ENCODE peak calls at places on chromosomes 1 and 21, in four cellular contexts. Y is suprapubic skin, V is sigmoid colon, D is tibial nerve. A is an unnamed sample.

GRCh38 chr1:175600721-175601440 is 142.5 kb downstream of the TNR start:
- DNase-seq in Y (no peak), V (no peak), D (no peak), A (no peak)

GRCh38 chr1:181081399-181081798 is 7.1 kb upstream of the IER5 start:
- DNase-seq in D (no peak), V (no peak), Y (no peak), A (no peak)

GRCh38 chr1:241102652-241103051 is 254.4 kb downstream of the RGS7 start:
- DNase-seq in D (no peak), V (no peak), Y (no peak), A (no peak)

GRCh38 chr1:60694980-60695379 is 387.4 kb upstream of the NFIA start:
- DNase-seq in V (no peak), Y (no peak), D (no peak), A (no peak)

GRCh38 chr1:157357111-157357510 is 195.2 kb downstream of the FCRL5 start:
- DNase-seq in Y (no peak), D (no peak), V (no peak), A (no peak)

GRCh38 chr1:29682171-29682917 is 446.0 kb downstream of the PTPRU start:
- DNase-seq in V (no peak), Y (peak; percentile 48), D (peak; percentile 2), A (peak; percentile 70)

GRCh38 chr1:187691439-187691838 is 862.7 kb downstream of the PLA2G4A start:
- DNase-seq in V (no peak), Y (no peak), D (no peak), A (no peak)

GRCh38 chr1:38088366-38088765 is 41.8 kb upstream of the POU3F1 start:
- DNase-seq in V (no peak), Y (no peak), D (no peak), A (no peak)

GRCh38 chr1:112956503-112957132 is 622 bp upstream of the SLC16A1 start:
- DNase-seq in Y (no peak), V (peak; percentile 78), D (peak; percentile 29), A (peak; percentile 92)

GRCh38 chr1:46242918-46243317 is 4.6 kb upstream of the RAD54L start:
- DNase-seq in D (no peak), V (no peak), Y (no peak), A (no peak)

GRCh38 chr1:46246548-46247432 is 773 bp upstream of the RAD54L start:
- DNase-seq in D (no peak), Y (peak; percentile 80), V (peak; percentile 75), A (peak; percentile 93)

GRCh38 chr1:46248122-46248920 is 758 bp downstream of the RAD54L start:
- DNase-seq in Y (no peak), V (peak; percentile 69), D (no peak), A (no peak)

GRCh38 chr1:46244656-46245371 is 2.7 kb upstream of the RAD54L start:
- DNase-seq in V (no peak), D (no peak), Y (no peak), A (no peak)

GRCh38 chr1:46247433-46248121 is at the start of gene RAD54L:
- DNase-seq in D (peak; percentile 98), V (peak; percentile 99), Y (peak; percentile 98), A (peak; percentile 99)
- TF ChIP-seq POLR2A in D (no peak), V (no peak), Y (no peak), A (no peak)

GRCh38 chr1:84192681-84193080 is 48.6 kb downstream of the PRKACB start:
- DNase-seq in Y (no peak), V (no peak), D (no peak), A (no peak)
- H3K9me3 ChIP-seq in Y (peaks cover 20% of the 10 kb centered on the region), V (peaks cover 15% of the 10 kb centered on the region), D (peaks cover 15% of the 10 kb centered on the region), A (no peaks in the 10 kb centered on the region)

GRCh38 chr1:16613185-16614147 is at the start of gene NBPF1:
- DNase-seq in Y (peak; percentile 99), V (peak; percentile 99), D (peak; percentile 96), A (peak; percentile 100)
- TF ChIP-seq EP300 in Y (peak; percentile 44), V (no peak), D (peak; percentile 94), A (no peak)

DNA sequence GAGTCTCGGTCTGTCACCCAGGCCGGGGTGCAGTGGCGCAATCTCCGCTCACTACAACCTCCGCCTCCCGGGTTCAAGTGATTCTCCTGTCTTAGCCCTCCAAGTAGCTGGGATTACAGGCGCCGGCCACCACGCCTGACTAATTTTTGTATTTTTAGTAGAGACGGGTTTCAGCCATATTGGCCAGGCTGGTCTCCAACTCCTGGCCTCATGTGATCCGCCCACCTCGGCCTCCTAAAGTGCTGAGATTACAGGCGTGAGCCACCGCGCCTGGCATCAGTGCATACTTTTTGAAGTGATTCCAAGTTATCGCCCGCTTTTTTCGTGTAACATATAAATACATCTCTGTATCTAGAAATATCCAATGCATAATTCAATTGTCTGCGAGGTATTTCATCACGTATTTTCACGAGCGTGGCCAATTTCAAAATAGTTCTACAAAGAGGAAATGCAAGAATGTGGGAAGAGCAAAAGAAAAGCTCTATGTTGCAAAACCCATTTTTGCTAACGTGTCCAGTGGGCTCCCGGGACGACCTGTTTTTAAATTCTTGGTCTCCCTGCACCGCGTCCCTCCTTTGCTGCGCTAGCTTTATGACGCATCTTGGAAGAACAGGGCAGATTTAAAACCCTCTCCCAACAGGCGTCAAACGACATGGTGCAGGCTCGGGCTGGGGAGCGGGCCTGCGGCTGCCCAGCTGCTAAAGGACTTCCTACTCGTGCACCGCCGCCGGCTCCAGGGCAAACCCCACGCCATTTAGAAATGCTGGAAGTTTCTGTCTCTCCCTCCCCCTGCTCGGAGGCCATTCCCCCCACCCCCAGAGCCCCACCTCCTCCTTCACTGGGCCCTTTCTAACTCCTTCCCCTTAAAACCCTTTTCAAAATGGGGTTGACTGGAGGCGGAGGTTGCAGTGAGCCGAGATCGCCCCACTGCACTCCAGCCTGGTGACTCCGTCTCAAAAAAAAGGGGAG is 918 bp upstream of the IFNGR2 start:
- DNase-seq in Y (peak; percentile 92), V (peak; percentile 89), D (peak; percentile 69), A (peak; percentile 93)
- TF ChIP-seq POLR2A in Y (peak; percentile 76), V (peak; percentile 13), D (peak; percentile 31), A (peak; percentile 33)